ENCODE peak calls at places on chromosomes 12 and 14, in five cellular contexts. C is neural progenitor cell, E is PC-3, B is GM23338, Y is GM23248. P is an unnamed sample. For H3F3A, the result is how much of the 10 kb centered on the place peaks cover.

GRCh38 chr14:71166434-71166833 is 259.2 kb downstream of the PCNX1 start:
- DNase-seq in C (peak), E (peak), B (peak), Y (peak), P (no peak)

GRCh38 chr12:51922762-51923505 is 15.6 kb downstream of the ACVRL1 start:
- DNase-seq in C (no peak), E (peak), B (peak), Y (peak), P (no peak)

GRCh38 chr14:64012003-64012402 is 159.2 kb downstream of the SYNE2 start:
- DNase-seq in C (no peak), E (no peak), B (no peak), Y (no peak), P (no peak)

GRCh38 chr14:65243766-65244442 is 141.6 kb upstream of the MAX start:
- DNase-seq in C (no peak), E (peak), B (no peak), Y (peak), P (no peak)

GRCh38 chr14:51504626-51505025 is 147.1 kb upstream of the FRMD6 start:
- DNase-seq in C (no peak), E (no peak), B (no peak), Y (no peak), P (no peak)

GRCh38 chr14:30621354-30621953 is 665 bp upstream of the SCFD1 start:
- DNase-seq in C (peak), E (peak), B (peak), Y (peak), P (no peak)

GRCh38 chr12:119044094-119044493 is 62.8 kb downstream of the SRRM4 start:
- DNase-seq in C (no peak), E (no peak), B (no peak), Y (no peak), P (no peak)

GRCh38 chr14:77573964-77574363 is 42.5 kb downstream of the SPTLC2 start:
- DNase-seq in C (no peak), E (no peak), B (no peak), Y (no peak), P (no peak)

GRCh38 chr12:40565029-40565633 is 127.1 kb upstream of the CNTN1 start:
- DNase-seq in C (no peak), E (no peak), B (no peak), Y (no peak), P (no peak)

GRCh38 chr12:124608451-124608870 is 41.0 kb upstream of the NCOR2 start:
- DNase-seq in C (no peak), E (peak), B (no peak), Y (no peak), P (peak)

GRCh38 chr12:62900686-62901272 is 34.2 kb downstream of the PPM1H start:
- DNase-seq in C (no peak), E (peak), B (no peak), Y (no peak), P (no peak)

GRCh38 chr14:68394719-68395117 is 398.1 kb downstream of the ZFP36L1 start:
- DNase-seq in C (peak), E (no peak), B (peak), Y (no peak), P (no peak)

GRCh38 chr12:65911321-65911720 is 87.0 kb downstream of the HMGA2 start:
- DNase-seq in C (no peak), E (peak), B (no peak), Y (peak), P (no peak)

GRCh38 chr14:67050892-67051291 is 138.3 kb upstream of the GARIN2 start:
- DNase-seq in C (no peak), E (no peak), B (no peak), Y (no peak), P (no peak)

GRCh38 chr14:36518031-36518585 is 1.9 kb downstream of the NKX2-1 start:
- DNase-seq in C (peak), E (no peak), B (peak), Y (no peak), P (no peak)
- TF ChIP-seq EZH2 in C (no peak), E (no peak), B (peak), Y (no peak), P (no peak)

GRCh38 chr14:95520346-95520745 is 3.9 kb upstream of the SYNE3 start:
- DNase-seq in C (no peak), E (no peak), B (no peak), Y (no peak), P (no peak)
- H2AFZ ChIP-seq in C (no peak), E (peak), B (no peak), Y (no peak), P (no peak)

GRCh38 chr12:6020930-6021329 is 75.9 kb upstream of the ANO2 start:
- DNase-seq in C (no peak), E (peak), B (no peak), Y (no peak), P (no peak)
- H3F3A ChIP-seq in C (under half), E (under half), B (under half), Y (under half), P (under half)

GRCh38 chr12:114684098-114684869 is at the start of gene TBX3:
- DNase-seq in C (peak), E (peak), B (peak), Y (peak), P (no peak)

GRCh38 chr12:114686421-114687268 is 2.7 kb upstream of the TBX3 start:
- DNase-seq in C (peak), E (no peak), B (peak), Y (no peak), P (no peak)

GRCh38 chr12:114684870-114685273 is 897 bp upstream of the TBX3 start:
- DNase-seq in C (no peak), E (no peak), B (no peak), Y (no peak), P (no peak)

GRCh38 chr12:114685869-114686268 is 1.9 kb upstream of the TBX3 start:
- DNase-seq in C (peak), E (no peak), B (peak), Y (no peak), P (no peak)

DNA sequence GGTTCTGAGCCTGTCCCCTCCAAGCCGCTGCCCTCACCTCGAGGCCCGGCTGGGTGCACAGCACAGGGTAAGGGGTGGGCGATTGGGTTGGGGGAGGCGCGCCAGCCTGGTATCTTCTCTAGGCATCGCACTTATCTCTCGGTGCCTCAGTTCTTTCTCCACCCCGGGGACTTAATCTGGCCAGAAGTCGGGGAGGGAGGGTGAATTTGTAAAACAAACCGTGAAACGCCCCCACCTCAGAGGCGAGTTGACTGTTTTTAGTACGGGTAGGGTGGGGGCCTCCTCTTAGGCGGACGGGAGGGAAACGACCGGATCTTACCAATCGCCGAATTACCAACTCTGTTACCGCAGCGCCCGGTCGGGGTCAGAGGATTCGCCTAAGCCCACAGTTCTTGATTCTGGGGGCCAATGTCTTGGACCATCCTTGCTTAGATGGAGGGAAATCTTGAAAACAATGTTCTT is 1.4 kb upstream of the TBX3 start:
- DNase-seq in C (peak), E (no peak), B (peak), Y (no peak), P (no peak)
- TF ChIP-seq EZH2 in C (no peak), E (no peak), B (peak), Y (no peak), P (no peak)